ENCODE peak calls at places on chromosomes 13 and 19, in eight cellular contexts. K is SW480, C is omental fat pad, X is endodermal cell, Q is amygdala, U is ascending aorta, O is lower lobe of right lung, J is non-pigmented ciliary epithelial cell. T is an unnamed sample.

GRCh38 chr13:30158774-30159445 is 148.4 kb downstream of the KATNAL1 start:
- DNase-seq in K (peak; percentile 14), C (no peak), X (no peak), Q (no peak), U (no peak), O (no peak), J (no peak), T (no peak)

GRCh38 chr13:44116562-44117315 is 237.0 kb downstream of the LACC1 start:
- DNase-seq in K (no peak), C (no peak), X (peak; percentile 69), Q (no peak), U (no peak), O (no peak), J (no peak), T (no peak)

GRCh38 chr13:28469316-28469715 is 25.6 kb downstream of the FLT1 start:
- DNase-seq in K (no peak), C (no peak), X (no peak), Q (no peak), U (no peak), O (no peak), J (no peak), T (no peak)

GRCh38 chr19:20278342-20278741 is 111.3 kb downstream of the ZNF486 start:
- DNase-seq in K (peak; percentile 50), C (no peak), X (peak; percentile 74), Q (no peak), U (no peak), O (no peak), J (no peak), T (no peak)

GRCh38 chr13:27599845-27600553 is 20.3 kb downstream of the LNX2 start:
- DNase-seq in K (peak; percentile 85), C (no peak), X (no peak), Q (no peak), U (no peak), O (no peak), J (peak; percentile 65), T (no peak)

GRCh38 chr19:5964816-5965565 is 12.9 kb downstream of the RANBP3 start:
- DNase-seq in K (no peak), C (no peak), X (no peak), Q (no peak), U (no peak), O (no peak), J (no peak), T (no peak)

GRCh38 chr13:21849323-21849722 is 178.4 kb downstream of the FGF9 start:
- DNase-seq in K (peak; percentile 72), C (no peak), X (peak; percentile 52), Q (no peak), U (no peak), O (no peak), J (no peak), T (no peak)

GRCh38 chr19:40503300-40503699 is 36.5 kb downstream of the SPTBN4 start:
- DNase-seq in K (no peak), C (no peak), X (peak; percentile 54), Q (peak; percentile 50), U (no peak), O (no peak), J (no peak), T (no peak)

GRCh38 chr13:34201050-34201913 is 383.3 kb downstream of the RFC3 start:
- DNase-seq in K (no peak), C (no peak), X (no peak), Q (no peak), U (no peak), O (no peak), J (peak; percentile 51), T (no peak)

GRCh38 chr19:50286443-50286842 is 42.7 kb downstream of the KCNC3 start:
- DNase-seq in K (no peak), C (no peak), X (no peak), Q (no peak), U (no peak), O (no peak), J (no peak), T (no peak)

GRCh38 chr13:103291693-103292572 is 225.7 kb upstream of the SLC10A2 start:
- DNase-seq in K (no peak), C (no peak), X (no peak), Q (no peak), U (no peak), O (no peak), J (no peak), T (no peak)

GRCh38 chr19:46728693-46729339 is 11.9 kb upstream of the PRKD2 start:
- DNase-seq in K (peak; percentile 49), C (peak; percentile 63), X (peak; percentile 93), Q (peak; percentile 39), U (no peak), O (peak; percentile 87), J (no peak), T (peak; percentile 60)

GRCh38 chr13:25085125-25085742 is 10.7 kb upstream of the PABPC3 start:
- DNase-seq in K (peak; percentile 39), C (no peak), X (peak; percentile 74), Q (peak; percentile 35), U (no peak), O (no peak), J (peak; percentile 13), T (no peak)

GRCh38 chr13:112711528-112712265 is 21.9 kb downstream of the ATP11A start:
- DNase-seq in K (peak; percentile 87), C (peak; percentile 48), X (peak; percentile 95), Q (no peak), U (peak; percentile 67), O (peak; percentile 84), J (peak; percentile 69), T (peak; percentile 44)

T was measured in progenitor cell of endocrine pancreas.